ENCODE peak calls at places on chromosomes 5 and 9, in eight cellular contexts. H is PC-3, I is OCI-LY7, J is MM.1S, O is GM23338, Y is hepatocyte, Z is HCT116, Q is SK-N-SH. E is an unnamed sample.

GRCh38 chr5:14426521-14426920 is 155.1 kb upstream of the OTULINL start:
- DNase-seq in Z (no peak), I (no peak), H (no peak), Q (no peak), J (no peak), O (no peak), Y (no peak), E (no peak)

GRCh38 chr5:68771221-68771620 is 322.6 kb upstream of the SLC30A5 start:
- DNase-seq in Y (no peak), I (no peak), O (no peak), H (no peak), J (no peak), Z (no peak), Q (no peak), E (no peak)

GRCh38 chr5:134133213-134133994 is 18.9 kb downstream of the TCF7 start:
- DNase-seq in I (no peak), Y (no peak), H (no peak), J (no peak), Z (no peak), O (no peak), Q (no peak), E (no peak)

GRCh38 chr5:137501226-137501625 is 2.1 kb upstream of the SPOCK1 start:
- DNase-seq in O (no peak), J (no peak), Z (no peak), H (no peak), I (no peak), Q (no peak), Y (no peak), E (no peak)

GRCh38 chr5:83802686-83803085 is 82.0 kb upstream of the HAPLN1 start:
- DNase-seq in Y (no peak), H (peak; percentile 3), J (no peak), Z (no peak), I (no peak), O (no peak), Q (no peak), E (peak; percentile 21)

GRCh38 chr5:128158342-128158741 is 74.8 kb downstream of the SLC12A2 start:
- DNase-seq in I (no peak), J (no peak), O (no peak), Y (no peak), Q (no peak), Z (no peak), H (no peak), E (no peak)

GRCh38 chr5:56951946-56952691 is at the start of gene MIER3:
- DNase-seq in O (peak; percentile 90), Z (peak; percentile 32), Y (peak; percentile 93), Q (peak; percentile 97), J (peak; percentile 81), H (peak; percentile 62), I (peak; percentile 85), E (peak; percentile 94)

GRCh38 chr5:38187532-38187931 is 70.8 kb upstream of the EGFLAM start:
- DNase-seq in Y (no peak), O (no peak), J (no peak), Z (no peak), I (no peak), H (no peak), Q (no peak), E (no peak)

GRCh38 chr9:101437806-101438232 is 2.2 kb upstream of the ALDOB start:
- DNase-seq in Q (no peak), I (no peak), Z (no peak), Y (peak; percentile 60), O (no peak), H (no peak), J (peak; percentile 60), E (peak; percentile 55)

GRCh38 chr5:17257705-17258273 is 40.4 kb downstream of the BASP1 start:
- DNase-seq in Z (no peak), I (no peak), Y (no peak), O (no peak), Q (no peak), H (peak; percentile 83), J (no peak), E (no peak)

GRCh38 chr9:125085703-125086477 is 57.4 kb downstream of the SCAI start:
- DNase-seq in Z (no peak), H (no peak), I (peak; percentile 39), J (no peak), Q (no peak), O (no peak), Y (no peak), E (no peak)

GRCh38 chr9:94901019-94901363 is 174.5 kb downstream of the AOPEP start:
- DNase-seq in H (no peak), Y (no peak), J (no peak), O (no peak), Q (no peak), I (no peak), Z (no peak), E (no peak)

GRCh38 chr9:105232207-105232606 is 12.2 kb upstream of the SLC44A1 start:
- DNase-seq in O (no peak), Z (no peak), I (no peak), Q (no peak), J (no peak), Y (no peak), H (peak; percentile 7), E (peak; percentile 37)

GRCh38 chr5:171666815-171667214 is 118.8 kb upstream of the SMIM23 start:
- DNase-seq in Y (no peak), J (no peak), Z (no peak), Q (no peak), O (no peak), I (no peak), H (no peak), E (no peak)

GRCh38 chr9:3960661-3961144 is 339.2 kb downstream of the GLIS3 start:
- DNase-seq in Z (no peak), O (no peak), I (no peak), J (no peak), Y (no peak), H (peak; percentile 59), Q (no peak), E (peak; percentile 89)

GRCh38 chr9:7146582-7146981 is 388.8 kb downstream of the KDM4C start:
- DNase-seq in Z (no peak), I (no peak), H (peak; percentile 61), J (no peak), O (peak; percentile 12), Q (peak; percentile 25), Y (no peak), E (no peak)

GRCh38 chr5:56900858-56901578 is 8.4 kb upstream of the SETD9 start:
- DNase-seq in I (peak; percentile 65), H (peak; percentile 56), Q (peak; percentile 16), J (peak; percentile 46), Y (peak; percentile 44), O (peak; percentile 63), Z (peak; percentile 19), E (peak; percentile 64)

GRCh38 chr9:36986548-36987408 is 47.3 kb downstream of the PAX5 start:
- DNase-seq in Q (no peak), J (no peak), Y (no peak), H (no peak), I (no peak), O (peak; percentile 50), Z (no peak), E (peak; percentile 28)

GRCh38 chr9:134301387-134302129 is 24.7 kb upstream of the RXRA start:
- DNase-seq in J (peak; percentile 80), Q (peak; percentile 27), Z (no peak), Y (no peak), O (no peak), I (no peak), H (peak; percentile 64), E (no peak)

GRCh38 chr9:91101598-91102168 is 260.0 kb downstream of the AUH start:
- DNase-seq in I (peak; percentile 82), J (peak; percentile 95), Z (no peak), Y (no peak), O (peak; percentile 23), Q (no peak), H (no peak), E (no peak)

GRCh38 chr5:160628295-160629006 is 206.8 kb downstream of the PTTG1 start:
- DNase-seq in H (no peak), Y (no peak), J (no peak), O (no peak), Q (no peak), Z (no peak), I (no peak), E (no peak)

GRCh38 chr5:41186143-41186542 is 27.2 kb downstream of the C6 start:
- DNase-seq in H (no peak), Q (no peak), Y (no peak), O (peak; percentile 11), Z (no peak), I (no peak), J (no peak), E (no peak)

DNA sequence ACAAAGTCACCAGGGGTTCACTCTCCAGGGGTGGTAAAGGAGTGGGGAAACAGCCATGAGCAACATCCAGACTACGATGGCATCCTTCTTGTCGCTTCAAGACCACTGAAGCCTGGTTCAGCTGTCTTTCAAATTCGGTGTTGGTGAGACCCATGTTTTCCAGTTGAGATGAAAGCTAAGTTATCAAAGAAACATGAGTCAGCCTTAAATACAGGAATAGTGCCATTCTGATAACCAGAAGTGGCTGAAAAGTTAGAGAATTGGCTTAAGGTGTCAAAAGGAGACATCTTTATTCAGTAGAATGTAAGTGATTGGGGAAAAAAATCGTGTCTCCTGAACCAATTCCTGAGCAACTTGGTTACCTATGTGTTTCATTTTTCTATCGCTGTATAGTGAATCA is 7.0 kb upstream of the CARD19 start:
- DNase-seq in J (no peak), O (no peak), I (no peak), Y (no peak), H (no peak), Q (no peak), Z (no peak), E (no peak)
- H3K4me1 ChIP-seq in J (peaks cover 15% of the 10 kb centered on the region), O (no peaks in the 10 kb centered on the region), I (peaks cover 39% of the 10 kb centered on the region), Y (peaks cover 15% of the 10 kb centered on the region), H (peaks cover 5% of the 10 kb centered on the region), Q (peaks cover 6% of the 10 kb centered on the region), Z (peaks cover 32% of the 10 kb centered on the region), E (peaks cover 7% of the 10 kb centered on the region)

DNA sequence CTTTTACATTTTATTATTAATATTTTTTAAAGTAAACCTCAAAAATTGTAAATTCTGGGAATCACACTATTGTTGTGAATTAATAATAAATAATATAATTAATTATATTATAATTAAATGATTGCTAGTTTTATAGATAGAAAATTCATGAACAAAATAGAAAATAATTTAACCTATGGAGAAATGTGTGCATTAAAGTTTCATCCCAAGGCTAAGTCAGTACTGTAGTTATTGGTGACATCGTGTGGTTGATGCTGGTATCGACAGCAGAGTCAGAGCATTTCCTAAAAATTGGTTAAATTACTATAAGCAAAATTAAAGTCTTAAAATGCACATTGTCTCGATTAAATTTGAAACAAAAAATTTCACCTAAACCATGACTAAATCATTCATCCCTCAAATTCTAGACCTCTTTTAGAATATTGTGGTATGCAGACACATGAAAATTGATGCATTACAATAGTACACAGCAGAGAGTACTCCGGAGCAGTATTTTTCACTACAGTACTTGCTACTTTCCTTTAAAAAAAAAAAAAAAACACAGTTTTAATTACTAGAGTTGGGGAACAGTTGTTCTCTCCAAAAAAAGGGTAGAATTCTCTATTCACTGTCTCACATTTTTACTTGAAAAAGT is 73.9 kb downstream of the RORB start:
- DNase-seq in J (peak; percentile 48), O (peak; percentile 61), Q (peak; percentile 41), I (peak; percentile 29), Z (peak; percentile 16), H (peak; percentile 47), Y (peak; percentile 44), E (peak; percentile 50)
- TF ChIP-seq EZH2phosphoT487 in J (no peak), O (no peak), Q (no peak), I (no peak), Z (no peak), H (no peak), Y (no peak), E (no peak)

GRCh38 chr9:123380852-123381705 is 25.1 kb downstream of the CRB2 start:
- DNase-seq in Z (no peak), H (no peak), J (no peak), I (no peak), O (no peak), Y (no peak), Q (no peak), E (no peak)
- H3K9me2 ChIP-seq in Z (no peaks in the 10 kb centered on the region), H (no peaks in the 10 kb centered on the region), J (no peaks in the 10 kb centered on the region), I (no peaks in the 10 kb centered on the region), O (no peaks in the 10 kb centered on the region), Y (no peaks in the 10 kb centered on the region), Q (no peaks in the 10 kb centered on the region), E (no peaks in the 10 kb centered on the region)

GRCh38 chr5:33629999-33630398 is 189.2 kb downstream of the TARS1 start:
- DNase-seq in Z (no peak), I (no peak), J (no peak), Y (no peak), O (no peak), H (no peak), Q (no peak), E (no peak)
- H3K4me1 ChIP-seq in Z (no peaks in the 10 kb centered on the region), I (no peaks in the 10 kb centered on the region), J (no peaks in the 10 kb centered on the region), Y (no peaks in the 10 kb centered on the region), O (no peaks in the 10 kb centered on the region), H (no peaks in the 10 kb centered on the region), Q (no peaks in the 10 kb centered on the region), E (no peaks in the 10 kb centered on the region)

E was measured in GM23248.